ENCODE peak calls at places on chromosomes 4 and X, in seven cellular contexts. F, Z, A, B, D, L and Y are unnamed samples.

GRCh38 chr4:8378776-8379175 is 61.7 kb downstream of the ACOX3 start:
- DNase-seq in Z (no peak), B (no peak), L (no peak), A (no peak), F (no peak), D (no peak), Y (no peak)

GRCh38 chr4:177442623-177443155 is 452 bp upstream of the AGA start:
- DNase-seq in A (no peak), D (no peak), L (no peak), F (no peak), Z (no peak), B (peak), Y (no peak)

GRCh38 chr4:7771056-7771455 is 168.6 kb downstream of the AFAP1 start:
- DNase-seq in A (peak), B (no peak), Z (no peak), L (no peak), F (no peak), D (no peak), Y (no peak)

GRCh38 chr4:24765331-24765990 is 29.9 kb upstream of the SOD3 start:
- DNase-seq in Z (peak), A (no peak), B (no peak), L (no peak), D (no peak), F (no peak), Y (no peak)

GRCh38 chr4:87066403-87067119 is 131.8 kb downstream of the AFF1 start:
- DNase-seq in L (no peak), F (no peak), Z (no peak), D (no peak), B (no peak), A (no peak), Y (no peak)

GRCh38 chrX:115018944-115019343 is 1.5 kb upstream of the IL13RA2 start:
- DNase-seq in A (no peak), L (no peak), B (no peak), Z (no peak), D (no peak), F (no peak), Y (peak)

GRCh38 chr4:67660418-67660817 is 40.5 kb downstream of the UBA6 start:
- DNase-seq in Z (no peak), F (no peak), D (no peak), L (no peak), B (no peak), A (no peak), Y (no peak)

GRCh38 chrX:78945186-78945912 is at the start of gene P2RY10:
- DNase-seq in D (no peak), Z (no peak), B (no peak), A (no peak), F (no peak), L (no peak), Y (no peak)

GRCh38 chrX:7444967-7445366 is 297.0 kb upstream of the PUDP start:
- DNase-seq in F (no peak), A (no peak), B (no peak), L (no peak), D (no peak), Z (no peak), Y (no peak)

GRCh38 chrX:1163231-1163630 is 49.2 kb downstream of the CRLF2 start:
- DNase-seq in Z (no peak), L (no peak), F (no peak), A (no peak), B (no peak), D (peak), Y (no peak)

DNA sequence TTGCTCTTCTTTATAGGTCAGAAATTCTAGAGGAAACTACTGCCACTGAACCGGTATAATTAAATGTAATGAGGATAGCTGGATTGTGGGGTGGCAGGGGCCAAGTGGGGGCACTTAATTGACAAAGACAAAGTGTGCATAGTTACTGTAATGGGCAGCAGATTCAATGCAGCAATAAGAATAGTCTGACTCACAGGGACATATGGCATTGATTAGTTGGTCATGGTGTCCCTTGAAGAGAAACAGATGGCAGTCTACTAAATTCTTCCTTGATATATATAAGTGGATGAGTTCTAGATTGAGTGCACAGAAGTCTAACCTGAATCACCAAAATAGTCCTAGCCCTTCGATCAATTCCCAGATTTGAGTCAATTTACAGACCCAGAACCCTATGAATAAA is 31.5 kb downstream of the ETDC start:
- DNase-seq in A (no peak), L (no peak), F (peak), Z (no peak), D (no peak), B (peak), Y (no peak)
- H3K4me3 ChIP-seq in A (peak), L (peak), F (no peak), Z (peak), D (peak), B (no peak), Y (no peak)

GRCh38 chr4:40916218-40916555 is 166.4 kb downstream of the NSUN7 start:
- DNase-seq in F (no peak), L (no peak), Z (no peak), A (peak), D (no peak), B (peak), Y (no peak)

GRCh38 chr4:40916880-40917279 is 167.1 kb downstream of the NSUN7 start:
- DNase-seq in Z (no peak), F (no peak), D (peak), L (peak), B (peak), A (no peak), Y (no peak)

GRCh38 chr4:40912455-40913055 is 162.8 kb downstream of the NSUN7 start:
- DNase-seq in L (no peak), B (peak), D (no peak), A (no peak), Z (peak), F (no peak), Y (no peak)

GRCh38 chr4:40918330-40918729 is 168.6 kb downstream of the NSUN7 start:
- DNase-seq in Z (peak), D (no peak), B (peak), L (peak), A (peak), F (peak), Y (peak)

GRCh38 chr4:40915318-40916217 is 165.8 kb downstream of the NSUN7 start:
- DNase-seq in D (no peak), B (no peak), A (no peak), F (no peak), L (no peak), Z (no peak), Y (peak)
- TF ChIP-seq CTCF in D (no peak), B (no peak), A (no peak), F (no peak), L (no peak), Z (no peak), Y (no peak)

DNA sequence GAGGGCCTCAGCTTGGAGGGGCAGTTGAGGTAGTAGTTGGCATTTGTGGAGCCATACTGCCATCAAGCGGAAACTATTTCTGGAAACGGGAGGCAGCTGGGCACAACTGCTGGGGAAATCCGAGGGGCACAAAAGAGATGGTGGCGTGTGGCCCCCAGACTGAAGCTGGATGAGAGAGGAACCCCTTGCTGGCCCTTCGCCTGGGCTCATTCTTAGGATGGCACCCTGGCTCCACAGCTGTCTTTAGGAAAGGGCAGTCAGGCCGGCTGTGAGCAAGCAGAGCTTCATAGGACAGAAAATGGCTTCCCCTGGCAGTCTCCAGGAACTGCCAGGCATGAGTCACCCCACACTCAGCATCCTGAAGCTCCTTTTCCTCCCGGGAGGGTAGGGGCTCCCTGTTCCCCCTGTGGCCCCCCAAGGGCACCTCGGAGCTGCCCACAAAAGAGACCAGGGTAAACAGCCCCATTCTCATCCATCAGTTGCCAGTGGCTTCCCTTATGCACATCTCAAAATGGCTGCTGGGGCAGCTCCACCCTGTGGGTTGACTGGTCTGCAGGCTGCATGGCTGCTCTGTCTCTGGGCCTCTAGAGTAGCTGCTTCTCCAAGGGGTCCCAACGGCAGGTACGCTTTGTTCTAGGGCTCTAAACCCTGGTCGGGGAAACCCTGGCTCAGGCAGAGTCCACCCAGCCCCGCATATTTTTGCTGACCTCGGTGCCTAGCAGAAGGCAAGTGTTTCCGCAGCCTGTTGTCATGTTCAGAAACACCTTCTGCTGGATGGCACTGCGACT is 64.7 kb downstream of the NBDY start:
- DNase-seq in Z (no peak), F (no peak), L (no peak), A (peak), D (peak), B (no peak), Y (no peak)
- H3K4me3 ChIP-seq in Z (no peak), F (no peak), L (peak), A (no peak), D (no peak), B (no peak), Y (no peak)

GRCh38 chr4:175891863-175892262 is 79.8 kb upstream of the GPM6A start:
- DNase-seq in B (peak), F (peak), D (no peak), A (no peak), Z (no peak), L (no peak), Y (no peak)
- TF ChIP-seq CTCF in B (peak), F (no peak), D (peak), A (no peak), Z (peak), L (no peak), Y (peak)

GRCh38 chrX:140507223-140507981 is 2.5 kb upstream of the SOX3 start:
- DNase-seq in F (no peak), Z (no peak), B (no peak), L (no peak), A (no peak), D (peak), Y (no peak)
- H3K4me3 ChIP-seq in F (no peak), Z (no peak), B (no peak), L (no peak), A (no peak), D (peak), Y (no peak)

DNA sequence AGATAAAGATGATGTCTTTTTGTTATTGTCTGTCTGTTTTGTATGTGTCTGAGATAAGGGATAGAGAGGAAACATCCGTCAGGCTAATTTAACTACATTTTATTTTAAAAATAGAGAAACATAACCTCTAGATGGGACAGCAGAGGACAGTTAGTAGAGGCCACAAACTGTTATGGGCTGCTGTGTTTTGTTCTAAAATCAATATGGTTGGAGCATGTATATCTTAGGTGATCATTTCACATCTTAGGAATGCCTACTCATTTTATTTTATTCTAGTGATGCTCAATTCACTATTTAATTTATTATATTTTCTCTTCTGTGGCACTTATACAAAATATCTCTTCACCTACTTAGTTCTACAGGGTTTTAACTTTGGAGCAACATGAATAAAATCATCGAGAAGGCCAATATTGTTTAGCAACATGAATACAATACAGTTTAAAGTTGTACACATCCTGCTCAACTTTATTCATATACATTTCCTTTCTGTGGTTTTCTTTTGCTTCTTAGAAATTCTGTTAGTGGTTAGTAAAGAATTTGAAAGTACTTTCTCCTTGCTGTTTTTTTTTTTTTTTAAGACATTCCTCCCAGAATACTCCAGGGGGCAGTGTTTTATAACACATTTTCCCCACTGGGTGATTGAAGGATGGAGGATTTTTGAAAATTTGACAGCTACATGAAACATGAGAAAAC is 392.9 kb downstream of the UNC5C start:
- DNase-seq in A (no peak), D (no peak), Z (no peak), L (no peak), B (peak), F (peak), Y (no peak)
- TF ChIP-seq CTCF in A (no peak), D (peak), Z (peak), L (peak), B (peak), F (peak), Y (peak)